ENCODE peak calls at places on chromosome 22, in six cellular contexts. P is activated CD4-positive, alpha-beta T cell treated with anti-CD3 and anti-CD28 coated beads for 24 hours; B is ecto neural progenitor cell; J is HS-27A; G is epithelial cell of esophagus; A is mesendoderm. Q is an unnamed sample.

GRCh38 chr22:44338906-44339305 is 26.2 kb upstream of the SHISAL1 start:
- DNase-seq in A (no peak), B (no peak), G (no peak), J (no peak), P (no peak), Q (no peak)

GRCh38 chr22:46652930-46653331 is 32.7 kb downstream of the GRAMD4 start:
- DNase-seq in B (no peak), G (no peak), A (no peak), P (no peak), J (no peak), Q (no peak)

GRCh38 chr22:30310881-30311771 is 15.6 kb downstream of the TBC1D10A start:
- DNase-seq in A (no peak), J (no peak), P (no peak), G (no peak), B (no peak), Q (peak; percentile 87)

GRCh38 chr22:23127788-23128187 is 14.0 kb downstream of the RSPH14 start:
- DNase-seq in P (no peak), B (no peak), A (no peak), G (no peak), J (no peak), Q (no peak)

GRCh38 chr22:38878001-38878400 is 6.0 kb upstream of the CBX6 start:
- DNase-seq in P (no peak), G (no peak), A (no peak), J (no peak), B (no peak), Q (peak; percentile 27)

GRCh38 chr22:19844423-19845368 is 10.0 kb downstream of the GNB1L start:
- DNase-seq in B (no peak), J (no peak), P (no peak), G (peak; percentile 51), A (no peak), Q (no peak)

GRCh38 chr22:47172771-47173534 is 410.5 kb downstream of the TBC1D22A start:
- DNase-seq in A (no peak), B (no peak), J (no peak), G (no peak), P (no peak), Q (peak; percentile 54)

GRCh38 chr22:25351631-25352293 is 132.3 kb downstream of the CRYBB2 start:
- DNase-seq in A (no peak), G (no peak), B (no peak), P (no peak), J (no peak), Q (peak; percentile 58)

GRCh38 chr22:36328635-36329216 is 59.0 kb downstream of the MYH9 start:
- DNase-seq in G (peak; percentile 91), B (no peak), P (no peak), J (peak; percentile 83), A (peak; percentile 66), Q (peak; percentile 85)

GRCh38 chr22:19480173-19480568 is 451 bp downstream of the CDC45 start:
- DNase-seq in J (no peak), P (no peak), B (no peak), G (no peak), A (no peak), Q (no peak)

GRCh38 chr22:33296941-33297340 is 238.8 kb upstream of the SYN3 start:
- DNase-seq in G (no peak), A (no peak), P (no peak), J (no peak), B (no peak), Q (no peak)

GRCh38 chr22:35601743-35602633 is 15.1 kb downstream of the MB start:
- DNase-seq in A (no peak), B (no peak), P (no peak), J (no peak), G (peak; percentile 98), Q (no peak)

GRCh38 chr22:11628651-11629511 is 3899.1 kb upstream of the OR11H1 start:
- DNase-seq in A (no peak), G (no peak), B (no peak), P (no peak), J (no peak), Q (no peak)

GRCh38 chr22:31148516-31148915 is 8.2 kb upstream of the PLA2G3 start:
- DNase-seq in A (no peak), J (no peak), P (no peak), G (no peak), B (no peak), Q (no peak)

Q was measured in cardiac septum.